ENCODE peak calls at places on chromosomes 16 and 17, in eight cellular contexts. Y is upper lobe of right lung; F is RWPE1; L is transverse colon; V is effector memory CD4-positive, alpha-beta T cell; B is mesendoderm; M is H9; W is psoas muscle. A is an unnamed sample.

GRCh38 chr17:27569257-27569722 is 61.7 kb upstream of the LGALS9 start:
- DNase-seq in Y (no peak), F (no peak), L (no peak), V (peak), B (peak), M (peak), W (peak), A (no peak)

GRCh38 chr17:39653662-39654331 is 11.4 kb upstream of the TCAP start:
- DNase-seq in Y (peak), F (peak), L (peak), V (peak), B (peak), M (peak), W (peak), A (peak)

GRCh38 chr17:47225436-47225858 is 16.3 kb downstream of the MYL4 start:
- DNase-seq in Y (no peak), F (peak), L (peak), V (no peak), B (no peak), M (no peak), W (no peak), A (no peak)

GRCh38 chr17:30449480-30449879 is 27.7 kb upstream of the GOSR1 start:
- DNase-seq in Y (no peak), F (no peak), L (no peak), V (no peak), B (no peak), M (no peak), W (no peak), A (no peak)

GRCh38 chr17:66725956-66726355 is 109.0 kb upstream of the CACNG5 start:
- DNase-seq in Y (no peak), F (no peak), L (no peak), V (no peak), B (no peak), M (no peak), W (no peak), A (no peak)

GRCh38 chr17:8386841-8387240 is 3.8 kb upstream of the RPL26 start:
- DNase-seq in Y (no peak), F (no peak), L (no peak), V (no peak), B (peak), M (no peak), W (no peak), A (no peak)

GRCh38 chr17:16551878-16552636 is 16.9 kb downstream of the ZNF287 start:
- DNase-seq in Y (no peak), F (no peak), L (no peak), V (no peak), B (peak), M (no peak), W (no peak), A (no peak)

GRCh38 chr16:53094013-53094630 is 39.3 kb downstream of the CHD9 start:
- DNase-seq in Y (peak), F (no peak), L (peak), V (peak), B (no peak), M (no peak), W (peak), A (no peak)

GRCh38 chr17:8375738-8376259 is 705 bp downstream of the KRABD2 start:
- DNase-seq in Y (no peak), F (no peak), L (no peak), V (no peak), B (peak), M (no peak), W (no peak), A (no peak)

GRCh38 chr17:43171761-43172487 is 910 bp downstream of the NBR1 start:
- DNase-seq in Y (no peak), F (peak), L (peak), V (no peak), B (peak), M (no peak), W (no peak), A (peak)

GRCh38 chr16:4680673-4681470 is 12.5 kb upstream of the NUDT16L1 start:
- DNase-seq in Y (peak), F (no peak), L (no peak), V (no peak), B (no peak), M (no peak), W (no peak), A (no peak)

GRCh38 chr17:61314368-61315078 is 85.1 kb upstream of the TBX2 start:
- DNase-seq in Y (no peak), F (peak), L (no peak), V (no peak), B (no peak), M (no peak), W (peak), A (no peak)

GRCh38 chr16:47029724-47030123 is 56.2 kb upstream of the DNAJA2 start:
- DNase-seq in Y (peak), F (no peak), L (no peak), V (no peak), B (no peak), M (no peak), W (no peak), A (no peak)

GRCh38 chr17:64741038-64741641 is 79.0 kb upstream of the SMURF2 start:
- DNase-seq in Y (no peak), F (no peak), L (no peak), V (no peak), B (no peak), M (no peak), W (no peak), A (peak)

GRCh38 chr17:17813055-17813724 is 23.6 kb downstream of the SREBF1 start:
- DNase-seq in Y (no peak), F (no peak), L (no peak), V (no peak), B (no peak), M (no peak), W (peak), A (no peak)

GRCh38 chr17:79388556-79389295 is 222.1 kb downstream of the RBFOX3 start:
- DNase-seq in Y (peak), F (peak), L (peak), V (no peak), B (peak), M (peak), W (peak), A (no peak)

GRCh38 chr17:31327534-31328526 is 6.4 kb upstream of the EVI2A start:
- DNase-seq in Y (no peak), F (peak), L (no peak), V (no peak), B (peak), M (no peak), W (no peak), A (no peak)

GRCh38 chr17:50211249-50212120 is 10.1 kb upstream of the COL1A1 start:
- DNase-seq in Y (no peak), F (no peak), L (no peak), V (no peak), B (peak), M (peak), W (no peak), A (no peak)

GRCh38 chr17:4584125-4584834 is at the start of gene SMTNL2:
- DNase-seq in Y (peak), F (no peak), L (no peak), V (no peak), B (no peak), M (peak), W (peak), A (no peak)

GRCh38 chr17:18117533-18117932 is 9.0 kb downstream of the MYO15A start:
- DNase-seq in Y (no peak), F (no peak), L (no peak), V (no peak), B (no peak), M (no peak), W (no peak), A (no peak)

GRCh38 chr16:20747030-20747816 is 5.6 kb upstream of the THUMPD1 start:
- DNase-seq in Y (no peak), F (no peak), L (no peak), V (no peak), B (peak), M (no peak), W (no peak), A (no peak)

GRCh38 chr16:68061396-68061795 is 23.8 kb upstream of the NFATC3 start:
- DNase-seq in Y (no peak), F (no peak), L (no peak), V (no peak), B (no peak), M (no peak), W (no peak), A (no peak)

GRCh38 chr17:57945999-57946797 is 9.0 kb downstream of the CUEDC1 start:
- DNase-seq in Y (no peak), F (peak), L (no peak), V (no peak), B (no peak), M (no peak), W (no peak), A (no peak)

GRCh38 chr16:89357460-89357859 is 132.9 kb downstream of the ANKRD11 start:
- DNase-seq in Y (peak), F (no peak), L (no peak), V (no peak), B (peak), M (peak), W (peak), A (peak)

GRCh38 chr17:74475189-74475588 is 8.8 kb downstream of the CD300A start:
- DNase-seq in Y (no peak), F (no peak), L (no peak), V (no peak), B (no peak), M (no peak), W (no peak), A (no peak)

GRCh38 chr17:27905524-27906237 is 12.5 kb upstream of the LYRM9 start:
- DNase-seq in Y (no peak), F (no peak), L (no peak), V (no peak), B (no peak), M (no peak), W (no peak), A (no peak)

GRCh38 chr17:74646231-74646630 is 22.7 kb upstream of the CD300E start:
- DNase-seq in Y (no peak), F (peak), L (no peak), V (no peak), B (peak), M (no peak), W (no peak), A (no peak)

GRCh38 chr17:75518201-75518600 is 1.9 kb downstream of the TSEN54 start:
- DNase-seq in Y (no peak), F (no peak), L (peak), V (peak), B (no peak), M (no peak), W (no peak), A (no peak)

GRCh38 chr16:85136213-85136704 is 24.0 kb upstream of the CIBAR2 start:
- DNase-seq in Y (peak), F (no peak), L (peak), V (no peak), B (no peak), M (no peak), W (peak), A (no peak)

GRCh38 chr16:66652661-66653060 is 43.9 kb downstream of the CMTM4 start:
- DNase-seq in Y (no peak), F (no peak), L (no peak), V (no peak), B (no peak), M (no peak), W (no peak), A (no peak)

GRCh38 chr16:1193825-1194581 is 31.1 kb downstream of the TPSG1 start:
- DNase-seq in Y (no peak), F (no peak), L (no peak), V (no peak), B (no peak), M (no peak), W (no peak), A (no peak)

GRCh38 chr17:2347805-2348685 is 10.7 kb downstream of the SGSM2 start:
- DNase-seq in Y (peak), F (peak), L (peak), V (no peak), B (peak), M (peak), W (peak), A (peak)

GRCh38 chr17:4852504-4853075 is 19.4 kb downstream of the MINK1 start:
- DNase-seq in Y (no peak), F (no peak), L (no peak), V (peak), B (no peak), M (no peak), W (no peak), A (no peak)

GRCh38 chr17:21089933-21090888 is 36.6 kb upstream of the DHRS7B start:
- DNase-seq in Y (no peak), F (no peak), L (no peak), V (no peak), B (no peak), M (no peak), W (no peak), A (no peak)

GRCh38 chr17:21090889-21091618 is 35.7 kb upstream of the DHRS7B start:
- DNase-seq in Y (no peak), F (no peak), L (no peak), V (no peak), B (peak), M (no peak), W (no peak), A (no peak)

GRCh38 chr17:21085707-21086106 is 41.1 kb upstream of the DHRS7B start:
- DNase-seq in Y (no peak), F (no peak), L (no peak), V (no peak), B (no peak), M (peak), W (no peak), A (no peak)

GRCh38 chr17:21094298-21094704 is 32.5 kb upstream of the DHRS7B start:
- DNase-seq in Y (no peak), F (no peak), L (no peak), V (no peak), B (no peak), M (no peak), W (no peak), A (no peak)

DNA sequence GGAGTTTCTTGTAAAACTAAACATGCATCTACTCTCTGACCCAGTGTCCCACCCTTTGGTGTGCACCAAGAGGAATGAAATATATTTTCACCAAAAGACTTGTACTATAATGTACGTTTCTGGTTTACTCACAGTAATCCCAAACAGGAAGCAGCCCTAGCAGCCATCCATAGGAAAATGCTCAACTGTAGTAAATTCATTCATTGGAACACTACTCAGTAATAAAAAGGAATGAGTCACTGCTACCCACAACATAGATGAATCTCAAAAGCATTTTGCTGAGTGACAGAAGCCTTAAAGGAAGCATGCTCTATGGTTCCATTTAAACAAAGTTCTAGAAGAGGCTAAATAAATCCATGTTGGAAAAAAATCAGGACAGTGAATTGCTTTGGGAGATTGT is 37.6 kb upstream of the DHRS7B start:
- DNase-seq in Y (no peak), F (peak), L (no peak), V (no peak), B (no peak), M (no peak), W (no peak), A (no peak)
- H3K27ac ChIP-seq in Y (no peak), F (no peak), L (no peak), V (no peak), B (no peak), M (no peak), W (no peak), A (no peak)

DNA sequence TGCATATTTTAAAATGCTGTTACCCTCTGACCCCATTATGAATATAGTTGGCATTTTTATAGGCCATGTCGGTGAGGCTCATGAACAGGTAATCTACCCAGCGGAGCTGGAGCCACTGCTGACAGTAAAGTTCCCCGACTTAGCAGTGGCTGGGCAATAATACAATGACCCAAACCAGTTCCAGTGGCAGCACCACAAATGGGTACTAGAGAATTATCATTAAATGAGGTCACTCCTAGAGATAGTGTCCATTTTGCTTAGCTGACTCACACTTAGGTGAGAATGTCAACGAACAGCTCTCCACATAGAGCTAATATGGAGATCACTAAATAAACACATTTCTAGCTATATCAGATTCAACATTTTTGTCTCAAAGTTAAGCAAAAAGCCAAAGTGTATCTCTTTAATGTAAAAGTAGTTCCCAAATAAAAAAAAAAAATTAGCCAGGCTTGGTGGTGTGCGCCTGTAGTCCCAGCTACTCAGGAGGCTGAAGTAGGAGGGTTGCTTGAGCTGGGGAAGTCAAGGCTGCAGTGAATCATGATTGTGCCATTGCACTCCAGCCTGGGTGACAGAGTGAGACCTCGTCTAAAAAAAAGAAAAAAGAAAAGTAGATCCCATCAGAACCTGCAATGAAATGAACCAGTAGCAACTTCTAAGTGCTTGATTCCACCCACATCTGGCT is 7.4 kb downstream of the MYO1D start:
- DNase-seq in Y (no peak), F (no peak), L (no peak), V (no peak), B (no peak), M (no peak), W (no peak), A (no peak)
- H3K27ac ChIP-seq in Y (peak), F (no peak), L (peak), V (no peak), B (no peak), M (no peak), W (peak), A (no peak)

DNA sequence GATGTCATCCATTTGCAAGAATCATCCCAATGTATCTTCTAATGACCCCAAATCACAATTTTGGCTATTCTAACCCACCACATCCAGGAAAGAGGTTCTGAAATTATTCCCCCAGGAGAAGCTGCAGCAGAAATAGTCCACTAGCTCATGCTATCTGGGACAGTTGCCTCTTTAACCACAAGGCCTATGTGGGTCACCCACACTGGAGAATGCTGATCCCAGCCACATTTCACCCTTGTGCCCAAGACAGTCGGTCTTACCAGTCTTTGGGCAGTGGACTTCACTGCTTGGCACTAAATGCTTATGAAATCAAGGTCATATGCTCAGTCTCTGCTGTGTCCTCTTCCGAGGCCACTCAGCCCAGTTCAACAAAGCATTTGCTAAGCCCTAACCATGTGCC is 27.0 kb downstream of the ABCC12 start:
- DNase-seq in Y (no peak), F (no peak), L (no peak), V (no peak), B (no peak), M (no peak), W (no peak), A (no peak)
- H3K27ac ChIP-seq in Y (no peak), F (no peak), L (no peak), V (no peak), B (no peak), M (no peak), W (peak), A (no peak)

GRCh38 chr16:63311313-63311712 is 1275.1 kb upstream of the CDH8 start:
- DNase-seq in Y (no peak), F (no peak), L (no peak), V (no peak), B (peak), M (no peak), W (no peak), A (no peak)

GRCh38 chr16:63315229-63315628 is 1279.0 kb upstream of the CDH8 start:
- DNase-seq in Y (no peak), F (no peak), L (no peak), V (no peak), B (no peak), M (no peak), W (no peak), A (no peak)

GRCh38 chr16:63312343-63312742 is 1276.1 kb upstream of the CDH8 start:
- DNase-seq in Y (no peak), F (no peak), L (no peak), V (no peak), B (no peak), M (no peak), W (no peak), A (no peak)
- H3K27ac ChIP-seq in Y (no peak), F (no peak), L (no peak), V (no peak), B (no peak), M (no peak), W (no peak), A (no peak)

GRCh38 chr17:41352597-41353366 is 2.2 kb upstream of the KRT33A start:
- DNase-seq in Y (no peak), F (peak), L (no peak), V (no peak), B (no peak), M (no peak), W (no peak), A (no peak)
- H3K27ac ChIP-seq in Y (no peak), F (no peak), L (no peak), V (no peak), B (no peak), M (no peak), W (no peak), A (no peak)

A was measured in caudate nucleus.